ENCODE peak calls at places on chromosome 9, in six cellular contexts. Q is A549; U is CD8-positive, alpha-beta memory T cell; K is stimulated activated CD4-positive, alpha-beta T cell treated with anti-CD3 and anti-CD28 coated beads, Interleukin-12 subunit alpha, Interleukin-12 subunit beta, amount 100 ng/mL, for 24 hours; I is HCEC 1CT; E is activated T-helper 1 cell treated with anti-CD3 and anti-CD28 coated beads, Interleukin-2, amount 50 U/mL, for 16 hours. F is an unnamed sample.

GRCh38 chr9:106887066-106887465 is 24.1 kb downstream of the ZNF462 start:
- DNase-seq in K (no peak), I (no peak), Q (no peak), U (no peak), E (no peak), F (no peak)

GRCh38 chr9:110967196-110967595 is 71.1 kb downstream of the LPAR1 start:
- DNase-seq in K (no peak), Q (no peak), U (no peak), E (no peak), I (no peak), F (no peak)

GRCh38 chr9:97740848-97741821 is 44.0 kb upstream of the XPA start:
- DNase-seq in U (peak), I (peak), K (peak), E (no peak), Q (no peak), F (peak)

GRCh38 chr9:7121664-7122063 is 363.9 kb downstream of the KDM4C start:
- DNase-seq in K (no peak), U (no peak), I (no peak), Q (no peak), E (no peak), F (no peak)

GRCh38 chr9:12933957-12934356 is 159.1 kb downstream of the LURAP1L start:
- DNase-seq in K (no peak), E (no peak), Q (no peak), I (peak), U (no peak), F (no peak)

GRCh38 chr9:88387035-88387732 is 1.1 kb upstream of the SPIN1 start:
- DNase-seq in Q (peak), I (peak), E (no peak), U (peak), K (no peak), F (peak)

GRCh38 chr9:113687680-113688371 is 188.3 kb upstream of the ZNF618 start:
- DNase-seq in E (no peak), K (no peak), U (no peak), I (no peak), Q (no peak), F (no peak)

GRCh38 chr9:127056446-127056845 is 66.0 kb downstream of the ANGPTL2 start:
- DNase-seq in K (no peak), E (no peak), I (no peak), Q (no peak), U (no peak), F (no peak)

GRCh38 chr9:135916998-135917397 is 9.7 kb upstream of the CAMSAP1 start:
- DNase-seq in U (no peak), K (no peak), I (no peak), E (no peak), Q (no peak), F (no peak)

GRCh38 chr9:99398241-99398640 is 176.2 kb downstream of the SEC61B start:
- DNase-seq in I (no peak), U (no peak), Q (no peak), K (no peak), E (no peak), F (no peak)

GRCh38 chr9:109027176-109027575 is 13.9 kb upstream of the CTNNAL1 start:
- DNase-seq in K (no peak), U (no peak), Q (no peak), I (no peak), E (no peak), F (no peak)

GRCh38 chr9:72292184-72292787 is 72.7 kb downstream of the ZFAND5 start:
- DNase-seq in Q (peak), K (no peak), U (peak), I (peak), E (no peak), F (peak)

GRCh38 chr9:2228132-2228531 is 213.0 kb downstream of the SMARCA2 start:
- DNase-seq in I (peak), E (no peak), K (no peak), U (no peak), Q (no peak), F (peak)

GRCh38 chr9:120711841-120712538 is 2.3 kb downstream of the MEGF9 start:
- DNase-seq in I (peak), K (no peak), U (no peak), Q (no peak), E (no peak), F (no peak)

GRCh38 chr9:110926828-110927227 is 111.4 kb downstream of the LPAR1 start:
- DNase-seq in I (no peak), E (no peak), K (no peak), Q (no peak), U (no peak), F (no peak)

GRCh38 chr9:20624201-20625002 is 2.1 kb upstream of the MLLT3 start:
- DNase-seq in U (peak), I (peak), E (no peak), K (no peak), Q (peak), F (peak)

GRCh38 chr9:121399883-121400607 is 30.0 kb upstream of the STOM start:
- DNase-seq in Q (peak), E (no peak), U (peak), K (no peak), I (peak), F (peak)

GRCh38 chr9:92424340-92424739 is at the start of gene OMD:
- DNase-seq in U (no peak), K (no peak), Q (no peak), E (no peak), I (no peak), F (no peak)

GRCh38 chr9:89153618-89154017 is 25.0 kb downstream of the SHC3 start:
- DNase-seq in I (peak), Q (no peak), U (no peak), E (no peak), K (no peak), F (peak)

GRCh38 chr9:22107202-22107601 is 98.1 kb upstream of the CDKN2B start:
- DNase-seq in U (no peak), E (no peak), Q (no peak), I (no peak), K (no peak), F (no peak)

GRCh38 chr9:130285271-130285670 is 19.7 kb downstream of the HMCN2 start:
- DNase-seq in I (no peak), K (no peak), Q (no peak), U (no peak), E (no peak), F (no peak)

GRCh38 chr9:131963087-131963715 is 116.5 kb downstream of the MED27 start:
- DNase-seq in I (no peak), Q (no peak), U (no peak), K (no peak), E (no peak), F (no peak)

GRCh38 chr9:81080185-81080584 is 609.2 kb downstream of the TLE1 start:
- DNase-seq in K (no peak), U (no peak), E (no peak), Q (no peak), I (no peak), F (no peak)

GRCh38 chr9:123031963-123032362 is 1.5 kb upstream of the GPR21 start:
- DNase-seq in K (no peak), U (no peak), E (no peak), I (no peak), Q (no peak), F (no peak)

GRCh38 chr9:83188272-83188671 is 125.3 kb upstream of the RASEF start:
- DNase-seq in E (no peak), I (no peak), K (no peak), Q (no peak), U (no peak), F (no peak)

GRCh38 chr9:132716007-132716406 is 45.7 kb downstream of the GTF3C4 start:
- DNase-seq in I (no peak), E (no peak), U (no peak), K (no peak), Q (no peak), F (no peak)

GRCh38 chr9:127828262-127829031 is 25.8 kb downstream of the FPGS start:
- DNase-seq in I (peak), Q (peak), E (no peak), K (no peak), U (no peak), F (peak)

GRCh38 chr9:77943053-77943452 is 88.6 kb downstream of the GNAQ start:
- DNase-seq in K (no peak), E (no peak), Q (no peak), I (peak), U (no peak), F (no peak)

GRCh38 chr9:33161589-33162132 is 5.5 kb downstream of the B4GALT1 start:
- DNase-seq in U (no peak), Q (no peak), E (no peak), I (no peak), K (no peak), F (no peak)

GRCh38 chr9:107471562-107471961 is 18.0 kb downstream of the KLF4 start:
- DNase-seq in U (no peak), K (no peak), I (no peak), Q (no peak), E (no peak), F (no peak)

GRCh38 chr9:129988607-129989361 is 54.2 kb downstream of the FNBP1 start:
- DNase-seq in E (no peak), I (no peak), K (no peak), Q (no peak), U (peak), F (no peak)

F was measured in dermis blood vessel endothelial cell.